ENCODE peak calls at places on chromosomes 3 and 15, in six cellular contexts. D, W, A, L, F and Q are unnamed samples.

GRCh38 chr3:194961149-194961548 is 275.5 kb downstream of the FAM43A start:
- DNase-seq in D (no peak), W (no peak), A (no peak), L (no peak), F (no peak), Q (no peak)

GRCh38 chr3:86388848-86389247 is 602.1 kb downstream of the VGLL3 start:
- DNase-seq in D (peak), W (peak), A (no peak), L (no peak), F (no peak), Q (no peak)

GRCh38 chr3:48194446-48195071 is 6.3 kb upstream of the CDC25A start:
- DNase-seq in D (peak), W (peak), A (peak), L (peak), F (no peak), Q (peak)

GRCh38 chr15:43518073-43518761 is 809 bp downstream of the MAP1A start:
- DNase-seq in D (no peak), W (peak), A (peak), L (no peak), F (no peak), Q (no peak)

GRCh38 chr3:176765491-176765890 is 431.8 kb downstream of the TBL1XR1 start:
- DNase-seq in D (no peak), W (no peak), A (no peak), L (no peak), F (no peak), Q (no peak)

GRCh38 chr3:142273501-142273900 is 48.1 kb upstream of the GK5 start:
- DNase-seq in D (no peak), W (no peak), A (no peak), L (no peak), F (no peak), Q (no peak)

GRCh38 chr3:194466761-194467356 is 19.9 kb downstream of the ATP13A3 start:
- DNase-seq in D (no peak), W (no peak), A (no peak), L (no peak), F (no peak), Q (no peak)

GRCh38 chr3:14847613-14848541 is 29.1 kb downstream of the FGD5 start:
- DNase-seq in D (no peak), W (no peak), A (peak), L (peak), F (no peak), Q (peak)

GRCh38 chr3:31841515-31841914 is 139.5 kb downstream of the OSBPL10 start:
- DNase-seq in D (no peak), W (no peak), A (no peak), L (no peak), F (no peak), Q (no peak)

GRCh38 chr3:153052096-153052460 is 109.9 kb upstream of the RAP2B start:
- DNase-seq in D (peak), W (no peak), A (no peak), L (peak), F (no peak), Q (peak)

GRCh38 chr15:96329403-96329981 is 1.0 kb upstream of the NR2F2 start:
- DNase-seq in D (no peak), W (no peak), A (no peak), L (no peak), F (no peak), Q (no peak)

GRCh38 chr15:48861813-48862431 is 16.0 kb upstream of the EID1 start:
- DNase-seq in D (peak), W (peak), A (no peak), L (peak), F (no peak), Q (peak)

GRCh38 chr3:66808891-66809578 is 189.1 kb upstream of the KBTBD8 start:
- DNase-seq in D (peak), W (no peak), A (no peak), L (no peak), F (no peak), Q (no peak)

GRCh38 chr3:9861626-9862130 is 17.9 kb upstream of the RPUSD3 start:
- DNase-seq in D (no peak), W (no peak), A (no peak), L (no peak), F (peak), Q (no peak)

GRCh38 chr3:37247398-37248114 is 73.2 kb upstream of the LRRFIP2 start:
- DNase-seq in D (no peak), W (no peak), A (no peak), L (no peak), F (no peak), Q (no peak)

GRCh38 chr3:37245003-37245402 is 70.6 kb upstream of the LRRFIP2 start:
- DNase-seq in D (no peak), W (no peak), A (no peak), L (no peak), F (no peak), Q (no peak)

GRCh38 chr3:37241880-37242279 is 67.5 kb upstream of the LRRFIP2 start:
- DNase-seq in D (no peak), W (no peak), A (no peak), L (no peak), F (no peak), Q (no peak)

GRCh38 chr3:37240170-37240945 is 66.0 kb upstream of the LRRFIP2 start:
- DNase-seq in D (no peak), W (no peak), A (no peak), L (no peak), F (no peak), Q (no peak)

DNA sequence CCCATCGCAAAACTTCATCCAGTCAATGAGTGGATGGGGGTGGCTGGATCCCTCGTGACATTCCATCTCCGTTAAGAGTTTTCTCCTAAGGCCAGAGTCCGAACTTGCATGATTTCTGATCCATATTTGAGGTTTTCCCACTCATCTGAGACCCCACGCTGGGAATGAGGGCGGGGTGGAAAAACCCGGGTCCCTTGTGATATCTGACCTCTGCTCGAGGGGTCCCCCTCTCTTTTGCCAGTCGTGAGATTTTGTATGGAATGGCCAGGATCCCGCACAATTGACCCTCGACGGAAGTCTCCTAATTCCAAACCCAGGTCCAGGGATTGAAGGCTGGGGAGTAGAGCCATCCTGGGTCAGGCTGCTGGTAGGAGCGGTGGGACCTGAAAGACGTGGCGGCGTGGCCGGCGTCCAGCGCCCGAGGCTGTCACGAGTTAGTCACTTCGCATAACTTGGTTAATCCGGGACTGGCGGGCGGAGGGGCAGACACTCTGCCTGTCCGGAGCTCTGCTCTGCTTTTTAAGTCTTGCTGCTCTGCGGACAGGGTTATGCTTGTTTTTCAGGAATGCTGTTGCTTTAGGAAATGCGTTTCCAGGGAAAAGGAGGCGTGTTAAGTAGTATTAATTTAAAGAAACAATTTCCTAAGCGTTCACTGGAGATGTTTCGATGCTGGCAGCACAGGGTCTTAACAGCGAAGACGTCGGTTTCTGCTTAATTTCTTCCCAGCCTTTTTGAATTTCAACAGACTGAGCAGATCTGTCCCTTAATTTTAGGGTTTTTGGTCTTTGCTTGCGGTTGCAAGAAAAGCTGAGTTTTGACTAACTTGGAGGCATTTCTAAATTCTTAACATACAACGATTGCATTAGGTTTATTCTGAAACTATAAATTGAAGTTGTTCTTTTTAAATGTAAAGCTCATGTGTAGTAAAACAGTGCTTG is 69.7 kb upstream of the LRRFIP2 start:
- DNase-seq in D (peak), W (peak), A (peak), L (peak), F (peak), Q (peak)
- TF ChIP-seq POLR2AphosphoS5 in D (no peak), W (no peak), A (no peak), L (no peak), F (peak), Q (peak)

DNA sequence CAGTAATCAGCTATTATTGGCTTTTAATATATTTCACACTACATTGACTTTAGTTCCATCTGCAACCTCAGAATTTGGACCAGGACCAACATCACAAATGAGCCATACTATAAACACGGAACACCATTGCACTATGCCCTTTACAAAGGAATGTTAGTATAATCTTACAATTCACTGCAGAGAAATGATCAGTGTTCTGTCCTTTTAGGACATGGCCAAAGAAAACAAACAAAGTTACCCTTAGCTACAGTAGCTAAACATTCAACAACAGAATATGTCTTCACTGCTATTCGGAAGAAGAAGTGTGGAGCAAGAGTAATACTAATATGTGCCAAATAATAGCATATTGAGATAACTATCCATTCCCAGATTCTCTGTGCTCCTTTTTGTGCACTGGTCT is 90.4 kb downstream of the NAALADL2 start:
- DNase-seq in D (no peak), W (no peak), A (no peak), L (no peak), F (no peak), Q (no peak)
- TF ChIP-seq POLR2AphosphoS5 in D (no peak), W (no peak), A (no peak), L (no peak), F (no peak), Q (no peak)

GRCh38 chr3:53286727-53287412 is 31.0 kb upstream of the TKT start:
- DNase-seq in D (no peak), W (no peak), A (no peak), L (no peak), F (no peak), Q (no peak)

GRCh38 chr3:53293867-53294266 is 38.0 kb upstream of the TKT start:
- DNase-seq in D (no peak), W (no peak), A (no peak), L (no peak), F (no peak), Q (no peak)

GRCh38 chr3:53287413-53287734 is 31.6 kb upstream of the TKT start:
- DNase-seq in D (no peak), W (no peak), A (no peak), L (no peak), F (no peak), Q (no peak)

GRCh38 chr3:53282581-53282980 is 26.8 kb upstream of the TKT start:
- DNase-seq in D (no peak), W (no peak), A (no peak), L (no peak), F (no peak), Q (no peak)

DNA sequence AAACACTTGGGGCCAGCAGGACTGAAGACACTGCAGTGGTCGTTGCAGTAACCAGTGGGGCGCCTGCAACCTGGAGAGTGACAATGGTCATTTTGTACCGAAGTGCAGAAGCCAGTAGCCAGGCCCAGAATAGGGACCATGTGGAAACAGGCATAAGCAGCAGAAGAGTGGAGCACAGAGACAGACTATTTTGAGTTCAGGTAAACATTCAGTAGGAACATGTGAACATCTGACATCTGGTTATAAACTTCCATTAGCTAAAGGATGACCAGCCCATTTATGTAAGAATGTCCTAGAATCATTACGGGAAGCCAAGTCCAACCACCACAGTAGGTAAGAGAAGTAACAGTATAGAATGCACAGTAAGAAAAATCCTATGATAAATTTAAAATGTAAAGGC is 32.4 kb upstream of the TKT start:
- DNase-seq in D (no peak), W (no peak), A (no peak), L (no peak), F (no peak), Q (no peak)
- TF ChIP-seq POLR2AphosphoS5 in D (no peak), W (no peak), A (no peak), L (no peak), F (no peak), Q (no peak)

DNA sequence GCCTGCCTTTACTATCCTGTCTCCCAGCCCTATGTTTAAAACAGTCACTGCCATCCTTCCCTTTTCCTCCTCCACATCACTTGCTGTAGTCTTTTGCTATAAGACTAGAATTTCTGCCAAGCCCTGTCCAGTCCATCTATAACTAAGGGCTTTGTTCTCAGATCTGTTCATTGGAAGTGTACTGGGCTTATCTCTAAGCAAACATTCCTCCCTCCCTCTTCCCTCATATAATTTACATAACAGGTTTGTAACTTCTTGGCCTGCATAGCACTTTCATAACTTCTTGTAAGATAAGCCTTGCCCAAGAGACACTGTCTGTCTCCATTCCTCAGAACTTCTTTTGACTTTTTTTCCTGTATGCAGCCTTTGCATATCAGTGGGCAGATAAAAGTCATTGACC is 16.7 kb downstream of the TPRG1 start:
- DNase-seq in D (peak), W (no peak), A (no peak), L (no peak), F (no peak), Q (no peak)
- TF ChIP-seq POLR2AphosphoS5 in D (no peak), W (no peak), A (no peak), L (no peak), F (no peak), Q (no peak)